ENCODE peak calls at places on chromosomes 11 and 22, in five cellular contexts. Y, D, F, T and K are unnamed samples.

GRCh38 chr11:115134886-115135285 is 369.3 kb downstream of the CADM1 start:
- DNase-seq in Y (no peak), D (no peak), F (no peak), T (no peak), K (no peak)

GRCh38 chr22:29208502-29208862 is 2.8 kb downstream of the EMID1 start:
- DNase-seq in Y (no peak), D (no peak), F (no peak), T (no peak), K (no peak)

GRCh38 chr22:48666620-48667019 is 1161.1 kb downstream of the BRD1 start:
- DNase-seq in Y (no peak), D (no peak), F (no peak), T (no peak), K (no peak)

GRCh38 chr11:69559181-69559580 is 77.7 kb downstream of the LINC01488 start:
- DNase-seq in Y (no peak), D (no peak), F (no peak), T (no peak), K (no peak)

GRCh38 chr11:3944198-3944597 is 88.7 kb downstream of the STIM1 start:
- DNase-seq in Y (no peak), D (no peak), F (no peak), T (peak), K (no peak)

GRCh38 chr11:62536301-62536957 is 10.2 kb downstream of the AHNAK start:
- DNase-seq in Y (no peak), D (no peak), F (no peak), T (no peak), K (no peak)

GRCh38 chr22:41043727-41044126 is 48.7 kb upstream of the EP300 start:
- DNase-seq in Y (no peak), D (no peak), F (peak), T (no peak), K (no peak)

GRCh38 chr11:94864646-94865045 is 96.5 kb downstream of the AMOTL1 start:
- DNase-seq in Y (no peak), D (no peak), F (no peak), T (no peak), K (no peak)

GRCh38 chr11:109123811-109124787 is 297.9 kb upstream of the C11orf87 start:
- DNase-seq in Y (no peak), D (no peak), F (no peak), T (peak), K (no peak)

GRCh38 chr11:122754553-122755322 is 83.6 kb upstream of the CRTAM start:
- DNase-seq in Y (no peak), D (no peak), F (peak), T (no peak), K (no peak)

GRCh38 chr11:4118107-4118506 is 23.5 kb downstream of the RRM1 start:
- DNase-seq in Y (no peak), D (no peak), F (no peak), T (no peak), K (no peak)

GRCh38 chr22:45458532-45458931 is 44.2 kb upstream of the FBLN1 start:
- DNase-seq in Y (no peak), D (no peak), F (no peak), T (no peak), K (no peak)

GRCh38 chr22:45456811-45457210 is 43.3 kb downstream of the RIBC2 start:
- DNase-seq in Y (no peak), D (no peak), F (no peak), T (no peak), K (no peak)

GRCh38 chr22:45460288-45461109 is 42.2 kb upstream of the FBLN1 start:
- DNase-seq in Y (no peak), D (no peak), F (no peak), T (peak), K (no peak)

GRCh38 chr22:45459235-45459634 is 43.4 kb upstream of the FBLN1 start:
- DNase-seq in Y (no peak), D (no peak), F (no peak), T (no peak), K (no peak)

DNA sequence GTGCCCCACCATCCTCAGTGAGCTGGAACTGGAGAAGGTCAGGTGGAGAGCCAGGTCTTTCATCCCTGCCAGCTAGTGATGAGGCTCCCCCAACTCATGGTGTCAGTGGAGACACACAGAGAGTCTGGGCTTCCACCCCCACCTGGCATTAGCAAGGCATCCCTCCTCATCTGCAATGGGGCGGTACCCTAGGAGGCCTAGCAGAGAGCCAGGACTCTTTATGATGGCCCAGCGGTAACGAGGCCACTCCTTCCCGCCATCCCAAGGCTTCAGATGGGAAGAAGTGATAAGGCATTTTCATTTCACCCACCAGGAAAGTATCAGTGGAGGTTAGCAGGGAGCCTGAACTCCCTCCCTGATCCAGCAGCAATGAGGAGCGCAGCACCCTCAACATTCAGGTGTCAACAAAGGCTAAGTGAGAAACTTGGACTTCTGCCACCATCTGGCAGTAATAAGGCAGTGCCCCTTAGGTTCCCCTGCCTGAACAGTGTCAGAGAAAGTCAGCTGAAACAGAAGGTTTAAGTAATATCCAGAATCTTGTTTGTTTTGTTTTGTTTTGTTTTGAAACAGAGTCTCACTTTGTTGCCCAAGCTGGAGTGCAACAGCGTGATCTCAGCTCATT is 40.5 kb upstream of the FBLN1 start:
- DNase-seq in Y (no peak), D (no peak), F (peak), T (no peak), K (no peak)
- TF ChIP-seq CTCF in Y (no peak), D (peak), F (peak), T (no peak), K (no peak)

DNA sequence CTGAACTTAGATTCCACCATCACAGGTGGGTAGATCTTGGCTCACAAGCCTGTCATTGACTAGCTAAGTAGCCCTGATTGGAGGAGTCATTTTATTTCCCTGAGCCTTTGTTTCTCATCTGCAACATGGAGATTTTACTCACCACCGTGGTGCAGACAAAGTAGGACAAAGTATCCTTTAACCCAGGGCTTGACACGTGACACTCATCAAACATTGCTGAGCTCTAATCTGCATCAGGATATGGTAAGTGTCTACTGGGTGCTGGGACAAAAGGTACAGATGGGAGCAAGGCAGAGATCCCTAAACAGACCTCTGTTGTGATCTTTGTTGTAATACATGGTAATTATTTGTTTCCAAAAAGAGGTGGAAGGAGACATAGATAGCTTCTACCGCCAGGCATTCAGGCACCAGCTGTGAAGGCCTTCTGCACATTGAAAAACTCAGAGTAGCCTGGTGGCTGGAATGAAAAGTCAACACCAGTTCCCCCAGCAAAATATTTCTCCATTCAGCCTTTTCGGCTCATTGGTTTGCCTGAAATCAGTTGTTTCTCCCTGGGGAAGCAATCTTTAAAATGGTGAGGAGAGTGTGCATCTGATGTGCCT is 18.3 kb upstream of the MICAL2 start:
- DNase-seq in Y (no peak), D (no peak), F (no peak), T (no peak), K (no peak)
- TF ChIP-seq CTCF in Y (no peak), D (peak), F (no peak), T (no peak), K (no peak)

GRCh38 chr11:100677796-100678195 is 9.3 kb upstream of the ARHGAP42 start:
- DNase-seq in Y (no peak), D (no peak), F (no peak), T (no peak), K (no peak)
- TF ChIP-seq CTCF in Y (no peak), D (no peak), F (no peak), T (no peak), K (no peak)

GRCh38 chr11:105860105-105860504 is 161.9 kb downstream of the MSANTD4 start:
- DNase-seq in Y (no peak), D (no peak), F (no peak), T (no peak), K (no peak)

GRCh38 chr11:105862736-105863367 is 159.2 kb downstream of the MSANTD4 start:
- DNase-seq in Y (peak), D (no peak), F (peak), T (no peak), K (peak)

GRCh38 chr11:105856954-105857353 is 165.1 kb downstream of the MSANTD4 start:
- DNase-seq in Y (no peak), D (no peak), F (no peak), T (no peak), K (no peak)

DNA sequence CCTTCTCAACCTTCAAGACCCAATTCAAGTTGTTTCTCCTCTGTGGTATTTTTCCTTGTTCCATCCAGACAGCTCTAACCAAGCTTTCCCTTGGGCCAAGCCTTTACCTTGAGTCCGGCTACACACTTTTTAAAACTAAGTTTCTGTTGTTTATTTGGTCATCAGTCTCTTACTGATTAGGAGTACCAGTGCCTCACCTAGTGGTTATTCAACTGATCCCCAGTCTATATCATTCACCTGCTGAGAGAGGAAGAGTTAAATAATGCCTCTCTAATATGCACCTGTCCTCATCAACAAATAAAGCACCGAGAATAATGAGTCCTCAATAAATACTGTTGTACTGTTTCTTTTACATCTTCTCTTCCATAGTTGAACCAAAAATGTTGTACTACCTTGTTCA is 160.8 kb downstream of the MSANTD4 start:
- DNase-seq in Y (no peak), D (no peak), F (no peak), T (no peak), K (no peak)
- TF ChIP-seq CTCF in Y (no peak), D (no peak), F (no peak), T (no peak), K (no peak)